ENCODE peak calls at places on chromosome X, in ten cellular contexts. I, U, T, V, X, L, G, N, B and K are unnamed samples.

GRCh38 chrX:17744896-17745523 is 7.7 kb downstream of the SCML1 start:
- DNase-seq in U (no peak), G (peak), N (no peak), B (no peak), X (no peak), V (no peak), T (peak), L (no peak), I (no peak), K (peak)

GRCh38 chrX:104284407-104285000 is 29.8 kb upstream of the ESX1 start:
- DNase-seq in T (peak), X (no peak), I (no peak), L (no peak), B (no peak), V (no peak), U (no peak), N (no peak), G (no peak), K (no peak)

GRCh38 chrX:49846004-49846403 is 16.9 kb downstream of the PAGE4 start:
- DNase-seq in V (no peak), T (no peak), U (no peak), G (no peak), I (no peak), L (no peak), B (no peak), N (no peak), X (no peak), K (no peak)

GRCh38 chrX:150018931-150019331 is 80.6 kb upstream of the EOLA2 start:
- DNase-seq in G (no peak), V (no peak), B (no peak), T (peak), I (no peak), L (no peak), X (no peak), N (no peak), U (no peak), K (no peak)

GRCh38 chrX:101745046-101745445 is 85.4 kb upstream of the ARMCX2 start:
- DNase-seq in N (no peak), L (no peak), U (no peak), I (no peak), B (no peak), T (no peak), V (no peak), G (no peak), X (no peak), K (no peak)

GRCh38 chrX:40449956-40450701 is 130.6 kb upstream of the ATP6AP2 start:
- DNase-seq in X (no peak), L (no peak), T (no peak), I (no peak), N (no peak), V (no peak), U (no peak), B (no peak), G (peak), K (no peak)

GRCh38 chrX:49040376-49040955 is 2.7 kb downstream of the TFE3 start:
- DNase-seq in L (no peak), X (no peak), V (no peak), T (peak), U (no peak), G (no peak), I (no peak), B (no peak), N (no peak), K (no peak)

GRCh38 chrX:107324493-107325310 is 118.3 kb downstream of the DNAAF6 start:
- DNase-seq in L (peak), B (no peak), X (no peak), N (peak), U (peak), I (peak), G (peak), V (no peak), T (peak), K (no peak)

GRCh38 chrX:67787196-67787595 is 243.4 kb downstream of the AR start:
- DNase-seq in B (no peak), N (no peak), U (no peak), G (no peak), L (no peak), X (no peak), I (no peak), V (no peak), T (peak), K (no peak)

GRCh38 chrX:9019151-9019550 is 14.8 kb downstream of the FAM9B start:
- DNase-seq in N (no peak), T (peak), L (no peak), G (no peak), B (no peak), I (no peak), X (no peak), U (no peak), V (no peak), K (no peak)

GRCh38 chrX:108070891-108071290 is 20.5 kb downstream of the PSMD10 start:
- DNase-seq in U (no peak), I (no peak), G (no peak), B (no peak), L (no peak), V (no peak), T (peak), X (no peak), N (no peak), K (no peak)

GRCh38 chrX:12447448-12448154 is 309.3 kb downstream of the FRMPD4 start:
- DNase-seq in L (no peak), V (no peak), T (peak), B (no peak), G (peak), U (no peak), N (peak), X (no peak), I (no peak), K (no peak)